ENCODE peak calls at places on chromosome 21, in four cellular contexts. A is left ventricle myocardium inferior, X is ovary, W is osteoblast. M is an unnamed sample.

GRCh38 chr21:38804617-38805281 is 980 bp upstream of the ETS2 start:
- DNase-seq in A (peak), X (peak), W (peak), M (peak)

GRCh38 chr21:18384771-18385170 is 18.8 kb downstream of the TMPRSS15 start:
- DNase-seq in A (no peak), X (no peak), W (no peak), M (no peak)

GRCh38 chr21:31346256-31346821 is 2.3 kb upstream of the TIAM1 start:
- DNase-seq in A (no peak), X (no peak), W (no peak), M (no peak)

GRCh38 chr21:23921670-23922418 is 1685.4 kb downstream of the MRPL39 start:
- DNase-seq in A (no peak), X (no peak), W (no peak), M (no peak)

GRCh38 chr21:18245493-18245967 is 897 bp downstream of the CHODL start:
- DNase-seq in A (no peak), X (no peak), W (no peak), M (no peak)

GRCh38 chr21:34762761-34763160 is 94.0 kb downstream of the CLIC6 start:
- DNase-seq in A (no peak), X (no peak), W (peak), M (no peak)

GRCh38 chr21:34839070-34839820 is 170.5 kb downstream of the CLIC6 start:
- DNase-seq in A (no peak), X (no peak), W (no peak), M (no peak)

GRCh38 chr21:17636711-17637110 is 24.0 kb upstream of the BTG3 start:
- DNase-seq in A (no peak), X (no peak), W (no peak), M (no peak)

GRCh38 chr21:31278511-31279155 is 65.4 kb downstream of the TIAM1 start:
- DNase-seq in A (no peak), X (no peak), W (no peak), M (no peak)

GRCh38 chr21:33109574-33110339 is 39.8 kb downstream of the OLIG1 start:
- DNase-seq in A (no peak), X (no peak), W (peak), M (no peak)

GRCh38 chr21:39602076-39602689 is 10.6 kb upstream of the B3GALT5 start:
- DNase-seq in A (no peak), X (no peak), W (no peak), M (no peak)

GRCh38 chr21:24456358-24456757 is 1150.9 kb downstream of the MRPL39 start:
- DNase-seq in A (no peak), X (no peak), W (no peak), M (no peak)

GRCh38 chr21:42496120-42496838 is at the start of gene RSPH1:
- DNase-seq in A (peak), X (peak), W (peak), M (peak)

GRCh38 chr21:32702702-32703101 is 25.1 kb downstream of the SYNJ1 start:
- DNase-seq in A (no peak), X (no peak), W (no peak), M (no peak)

GRCh38 chr21:38898422-38899098 is 92.8 kb downstream of the ETS2 start:
- DNase-seq in A (no peak), X (no peak), W (no peak), M (no peak)

GRCh38 chr21:39727401-39728120 is 17.4 kb upstream of the IGSF5 start:
- DNase-seq in A (no peak), X (no peak), W (no peak), M (no peak)

GRCh38 chr21:42862774-42863503 is 16.4 kb downstream of the WDR4 start:
- DNase-seq in A (no peak), X (no peak), W (peak), M (no peak)

GRCh38 chr21:15071012-15071411 is 6.2 kb upstream of the NRIP1 start:
- DNase-seq in A (no peak), X (no peak), W (no peak), M (no peak)

GRCh38 chr21:17921579-17922530 is 102.7 kb upstream of the C21orf91 start:
- DNase-seq in A (no peak), X (no peak), W (peak), M (no peak)

GRCh38 chr21:35138665-35139381 is 89.7 kb upstream of the RUNX1 start:
- DNase-seq in A (no peak), X (no peak), W (peak), M (no peak)

GRCh38 chr21:42847051-42847707 is 32.2 kb downstream of the WDR4 start:
- DNase-seq in A (peak), X (peak), W (peak), M (no peak)

GRCh38 chr21:32578107-32578691 is 7.1 kb downstream of the TCP10L start:
- DNase-seq in A (no peak), X (no peak), W (no peak), M (no peak)

GRCh38 chr21:14979264-14979663 is 85.5 kb downstream of the NRIP1 start:
- DNase-seq in A (no peak), X (no peak), W (no peak), M (no peak)

GRCh38 chr21:42148097-42148496 is 70.8 kb upstream of the ABCG1 start:
- DNase-seq in A (no peak), X (no peak), W (no peak), M (no peak)

GRCh38 chr21:39251326-39251725 is 62.1 kb downstream of the BRWD1 start:
- DNase-seq in A (no peak), X (no peak), W (no peak), M (no peak)

GRCh38 chr21:17660449-17660848 is 47.7 kb upstream of the BTG3 start:
- DNase-seq in A (no peak), X (no peak), W (no peak), M (no peak)

GRCh38 chr21:42061866-42062542 is 9.1 kb upstream of the UMODL1 start:
- DNase-seq in A (no peak), X (no peak), W (peak), M (no peak)

GRCh38 chr21:34809822-34810221 is 141.0 kb downstream of the CLIC6 start:
- DNase-seq in A (no peak), X (no peak), W (no peak), M (no peak)

GRCh38 chr21:17763286-17764037 is 55.7 kb downstream of the C21orf91 start:
- DNase-seq in A (no peak), X (no peak), W (no peak), M (no peak)

GRCh38 chr21:39651206-39651605 is 38.5 kb downstream of the B3GALT5 start:
- DNase-seq in A (no peak), X (no peak), W (no peak), M (no peak)

GRCh38 chr21:43909736-43910455 is 44.9 kb downstream of the AGPAT3 start:
- DNase-seq in A (no peak), X (peak), W (peak), M (no peak)

GRCh38 chr21:31264574-31264973 is 79.5 kb downstream of the TIAM1 start:
- DNase-seq in A (no peak), X (no peak), W (no peak), M (no peak)

GRCh38 chr21:43308101-43308500 is 118.8 kb downstream of the SIK1 start:
- DNase-seq in A (peak), X (peak), W (no peak), M (no peak)

GRCh38 chr21:37437376-37438080 is 71.0 kb downstream of the DYRK1A start:
- DNase-seq in A (no peak), X (no peak), W (peak), M (no peak)
- H3K27ac ChIP-seq in A (no peak), X (no peak), W (no peak), M (no peak)

DNA sequence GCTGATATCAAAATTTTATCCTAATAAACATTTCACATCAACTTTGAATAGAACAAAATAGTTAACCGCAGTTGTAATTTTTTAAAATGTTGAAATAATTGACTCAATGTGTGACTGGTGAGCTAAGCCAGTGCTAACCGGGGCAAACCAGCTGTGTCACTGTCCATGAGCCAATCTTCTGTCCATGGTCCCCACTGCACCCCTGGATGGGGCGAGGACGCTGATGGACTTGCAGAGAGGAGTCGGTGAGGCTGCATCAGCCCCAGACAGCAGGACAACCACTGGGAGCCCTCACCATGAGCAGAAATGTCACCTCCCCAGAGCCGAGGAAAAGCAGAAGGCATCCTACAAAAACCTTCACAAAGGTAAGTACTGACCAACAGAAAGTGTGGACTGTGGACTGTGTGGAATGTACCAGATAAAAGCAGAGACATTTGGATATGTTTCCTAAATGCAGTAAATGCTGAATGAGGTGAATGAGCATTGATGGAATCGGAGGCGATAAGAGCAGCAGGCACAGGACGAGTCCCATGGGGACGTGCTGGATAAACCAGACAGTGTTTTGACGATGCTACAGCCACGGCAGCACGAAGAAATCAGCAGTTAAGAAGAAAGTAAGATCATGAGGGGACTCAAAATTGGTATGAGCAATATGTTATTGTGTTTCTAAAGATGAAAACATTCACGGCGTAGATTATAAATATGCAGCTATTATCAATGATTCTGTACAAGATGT is 115.0 kb upstream of the BACE2 start:
- DNase-seq in A (no peak), X (no peak), W (no peak), M (no peak)
- H3K27ac ChIP-seq in A (no peak), X (no peak), W (no peak), M (no peak)

GRCh38 chr21:36337099-36337509 is 17.1 kb downstream of the MORC3 start:
- DNase-seq in A (no peak), X (no peak), W (peak), M (no peak)
- H3K27ac ChIP-seq in A (no peak), X (no peak), W (peak), M (no peak)

DNA sequence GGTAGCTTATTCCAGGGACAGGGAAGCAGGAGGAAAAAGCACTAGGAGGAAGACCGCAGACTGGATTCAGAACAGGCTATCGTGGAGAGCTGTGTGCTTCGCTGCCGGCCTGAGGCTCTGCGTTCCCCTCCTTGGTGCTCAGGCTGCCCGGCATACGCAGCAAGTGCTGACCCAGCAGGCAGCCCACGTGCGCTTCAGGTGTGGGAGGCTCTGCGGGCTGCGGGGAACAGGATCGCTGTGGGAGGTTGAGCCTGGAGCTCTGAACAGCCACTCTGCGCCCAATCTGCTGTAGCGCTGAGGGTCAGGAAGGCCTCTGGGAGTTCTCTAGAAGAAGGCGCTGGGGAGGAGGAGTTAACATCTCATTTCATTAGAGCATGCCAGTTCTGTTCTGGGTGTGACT is 27.9 kb downstream of the DOP1B start:
- DNase-seq in A (no peak), X (no peak), W (no peak), M (no peak)
- H3K27ac ChIP-seq in A (no peak), X (no peak), W (no peak), M (no peak)

GRCh38 chr21:37364722-37365121 is 1.9 kb upstream of the DYRK1A start:
- DNase-seq in A (no peak), X (no peak), W (peak), M (no peak)
- H3K27ac ChIP-seq in A (peak), X (no peak), W (no peak), M (no peak)

GRCh38 chr21:29155118-29155932 is 24.9 kb downstream of the MAP3K7CL start:
- DNase-seq in A (peak), X (peak), W (peak), M (peak)
- H3K27ac ChIP-seq in A (peak), X (no peak), W (peak), M (peak)

GRCh38 chr21:25999935-26000582 is 170.5 kb downstream of the APP start:
- DNase-seq in A (no peak), X (no peak), W (no peak), M (no peak)

GRCh38 chr21:25994758-25995163 is 175.8 kb downstream of the APP start:
- DNase-seq in A (no peak), X (no peak), W (no peak), M (no peak)

GRCh38 chr21:25995283-25995682 is 175.3 kb downstream of the APP start:
- DNase-seq in A (no peak), X (no peak), W (no peak), M (peak)

GRCh38 chr21:26001356-26001755 is 169.2 kb downstream of the APP start:
- DNase-seq in A (no peak), X (no peak), W (no peak), M (no peak)

DNA sequence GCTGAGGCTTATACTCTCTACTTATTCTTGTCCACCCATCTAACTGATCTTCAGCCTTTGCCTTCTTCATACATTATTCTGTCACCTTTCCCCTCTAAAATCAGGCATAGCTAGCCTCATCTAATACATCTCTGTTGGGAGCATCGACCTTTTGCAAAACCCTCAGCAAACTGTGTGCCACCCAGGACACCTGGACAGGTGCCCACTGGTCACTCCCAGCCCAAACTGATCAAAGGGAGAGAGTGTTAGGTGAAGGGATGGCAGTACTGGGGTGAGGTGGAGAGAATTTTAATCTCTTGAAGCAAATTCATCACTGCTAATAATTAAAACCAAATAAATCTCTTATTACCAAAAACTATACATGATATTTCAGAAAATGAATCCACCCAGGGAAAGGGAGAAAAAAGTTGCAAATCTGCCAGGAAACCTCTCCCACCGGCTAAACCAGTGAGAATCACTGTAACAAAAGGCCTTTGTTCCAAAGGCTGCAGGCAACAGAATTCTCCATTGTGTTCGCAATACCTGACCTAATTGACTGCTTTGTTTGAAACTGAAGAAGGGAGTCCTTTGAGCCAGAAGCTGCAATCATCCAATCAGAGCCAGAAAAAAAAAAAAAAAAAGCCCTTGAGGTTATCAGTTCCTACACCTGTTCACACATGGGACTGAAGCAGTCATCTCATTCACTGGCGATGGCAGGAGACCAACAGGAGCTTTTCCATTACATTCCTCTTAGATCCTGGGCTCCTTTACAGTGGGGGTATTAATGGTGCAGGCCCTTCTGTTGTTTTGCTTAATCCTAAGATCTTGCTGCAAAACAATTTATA is 172.6 kb downstream of the APP start:
- DNase-seq in A (no peak), X (no peak), W (no peak), M (no peak)
- H3K27ac ChIP-seq in A (peak), X (no peak), W (no peak), M (peak)

GRCh38 chr21:44953628-44954021 is 13.8 kb downstream of the SLX9 start:
- DNase-seq in A (peak), X (no peak), W (no peak), M (no peak)
- H3K27ac ChIP-seq in A (peak), X (no peak), W (no peak), M (no peak)

DNA sequence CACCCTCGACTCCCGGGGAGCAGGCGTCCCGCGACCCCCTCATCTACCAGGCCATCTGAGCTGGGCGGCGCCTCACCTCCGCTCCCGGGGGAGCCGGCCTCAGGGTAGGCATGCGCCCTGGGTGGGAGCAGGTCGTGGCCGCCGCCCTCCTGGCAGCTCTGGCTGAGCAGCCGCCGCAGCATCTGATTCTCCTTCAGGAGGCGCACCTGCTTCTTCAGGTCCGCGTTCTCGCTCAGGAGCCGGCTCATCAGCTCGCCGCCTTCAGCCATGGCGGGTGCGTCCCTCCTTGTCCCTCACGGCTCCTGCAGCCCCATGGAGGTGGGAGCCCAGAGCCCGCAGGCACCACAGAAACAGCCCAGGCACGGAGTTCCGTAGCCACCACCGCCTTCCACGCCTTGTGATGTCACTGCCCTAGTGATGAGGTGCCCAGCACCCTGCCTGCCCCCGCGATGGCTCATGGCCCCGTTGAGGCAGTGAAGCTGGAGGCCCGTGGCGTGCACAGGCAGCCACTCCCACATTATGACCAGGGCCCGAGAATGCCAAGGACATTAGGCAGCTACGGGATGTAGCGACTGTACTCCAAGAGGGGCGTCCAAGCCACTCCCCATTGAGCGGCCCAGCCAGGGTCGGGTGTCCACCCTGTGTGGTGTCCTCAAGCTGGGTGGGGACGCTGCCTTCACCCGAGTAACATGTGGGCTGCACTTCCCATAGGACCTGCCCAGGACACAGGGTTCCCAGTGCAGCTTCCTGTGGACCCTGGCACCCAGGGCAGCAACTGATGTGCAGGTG is 1.5 kb downstream of the SPATC1L start:
- DNase-seq in A (peak), X (peak), W (no peak), M (no peak)
- H3K27ac ChIP-seq in A (peak), X (no peak), W (no peak), M (no peak)

M was measured in caudate nucleus.